ENCODE peak calls at places on chromosomes 1 and 21, in eight cellular contexts. G is activated T-cell treated with anti-CD3 and anti-CD28 coated beads for 48 hours, F is cerebellar cortex, C is heart left ventricle, Y is WTC11, I is A549, A is GM03348, N is Caki2. H is an unnamed sample.

GRCh38 chr1:151157067-151157531 is 650 bp downstream of the TNFAIP8L2 start:
- DNase-seq in G (peak), F (no peak), C (no peak), Y (no peak), I (no peak), A (no peak), N (no peak), H (no peak)

GRCh38 chr1:115828101-115829022 is 12.6 kb downstream of the NHLH2 start:
- DNase-seq in G (no peak), F (peak), C (peak), Y (peak), I (no peak), A (peak), N (no peak), H (no peak)

GRCh38 chr1:84675106-84675505 is 15.2 kb downstream of the SSX2IP start:
- DNase-seq in G (no peak), F (no peak), C (no peak), Y (no peak), I (no peak), A (no peak), N (no peak), H (no peak)

GRCh38 chr1:172588296-172589291 is 55.6 kb downstream of the SUCO start:
- DNase-seq in G (peak), F (no peak), C (no peak), Y (no peak), I (peak), A (peak), N (no peak), H (no peak)

GRCh38 chr1:16978589-16979474 is 1.6 kb downstream of the MFAP2 start:
- DNase-seq in G (no peak), F (no peak), C (peak), Y (no peak), I (no peak), A (peak), N (no peak), H (no peak)

GRCh38 chr21:29148535-29148934 is 18.1 kb downstream of the MAP3K7CL start:
- DNase-seq in G (no peak), F (no peak), C (no peak), Y (no peak), I (no peak), A (peak), N (no peak), H (no peak)

GRCh38 chr1:205587576-205587975 is 44.2 kb downstream of the ELK4 start:
- DNase-seq in G (no peak), F (no peak), C (no peak), Y (no peak), I (no peak), A (no peak), N (no peak), H (no peak)

GRCh38 chr21:44626262-44626661 is 631 bp upstream of the KRTAP10-9 start:
- DNase-seq in G (no peak), F (no peak), C (peak), Y (no peak), I (no peak), A (no peak), N (no peak), H (no peak)

GRCh38 chr1:202694354-202694753 is 15.9 kb downstream of the SYT2 start:
- DNase-seq in G (no peak), F (peak), C (no peak), Y (no peak), I (no peak), A (no peak), N (no peak), H (no peak)

GRCh38 chr1:172499636-172500141 is 33.3 kb upstream of the SUCO start:
- DNase-seq in G (peak), F (no peak), C (no peak), Y (no peak), I (peak), A (peak), N (peak), H (no peak)

GRCh38 chr21:21200103-21200938 is 202.1 kb downstream of the NCAM2 start:
- DNase-seq in G (no peak), F (no peak), C (no peak), Y (no peak), I (peak), A (peak), N (peak), H (no peak)

GRCh38 chr21:42062543-42063022 is 8.5 kb upstream of the UMODL1 start:
- DNase-seq in G (peak), F (no peak), C (peak), Y (no peak), I (no peak), A (no peak), N (no peak), H (peak)

GRCh38 chr1:7425771-7426170 is 345.3 kb upstream of the VAMP3 start:
- DNase-seq in G (no peak), F (no peak), C (peak), Y (no peak), I (no peak), A (no peak), N (no peak), H (no peak)

GRCh38 chr1:36889846-36890245 is 144.5 kb downstream of the GRIK3 start:
- DNase-seq in G (no peak), F (no peak), C (no peak), Y (no peak), I (no peak), A (no peak), N (peak), H (no peak)

GRCh38 chr21:43719748-43720538 is 1.0 kb downstream of the PDXK start:
- DNase-seq in G (no peak), F (no peak), C (peak), Y (no peak), I (no peak), A (no peak), N (no peak), H (peak)

GRCh38 chr1:225928186-225929175 is 4.4 kb upstream of the PYCR2 start:
- DNase-seq in G (no peak), F (no peak), C (no peak), Y (no peak), I (no peak), A (no peak), N (no peak), H (no peak)

GRCh38 chr1:203440780-203441179 is 34.8 kb upstream of the PRELP start:
- DNase-seq in G (no peak), F (peak), C (peak), Y (peak), I (peak), A (peak), N (peak), H (no peak)

GRCh38 chr1:56551691-56552090 is 27.7 kb downstream of the PLPP3 start:
- DNase-seq in G (no peak), F (peak), C (no peak), Y (no peak), I (no peak), A (no peak), N (no peak), H (no peak)

GRCh38 chr1:224874775-224875174 is 54.7 kb upstream of the DNAH14 start:
- DNase-seq in G (no peak), F (no peak), C (no peak), Y (no peak), I (no peak), A (no peak), N (peak), H (no peak)

GRCh38 chr1:90501281-90501680 is 215.8 kb downstream of the BARHL2 start:
- DNase-seq in G (no peak), F (peak), C (no peak), Y (no peak), I (no peak), A (no peak), N (no peak), H (no peak)

GRCh38 chr1:62437273-62437945 is 560 bp downstream of the USP1 start:
- DNase-seq in G (no peak), F (peak), C (peak), Y (no peak), I (no peak), A (peak), N (no peak), H (peak)

GRCh38 chr1:89695847-89696246 is 62.9 kb downstream of the LRRC8C start:
- DNase-seq in G (no peak), F (no peak), C (no peak), Y (no peak), I (no peak), A (no peak), N (no peak), H (no peak)

GRCh38 chr1:100430368-100430767 is 78.1 kb downstream of the CDC14A start:
- DNase-seq in G (no peak), F (no peak), C (no peak), Y (no peak), I (no peak), A (no peak), N (no peak), H (no peak)